ENCODE peak calls at places on chromosomes 6 and 20, in nine cellular contexts. Y, H, V, P, M, U, E, S and I are unnamed samples.
A peak's percentile ranks its signal among the peaks of the same experiment; 100 is the strongest.

GRCh38 chr6:136289579-136290405 is at the start of gene BCLAF1:
- DNase-seq in P (peak; percentile 100), H (peak; percentile 99), E (peak; percentile 99), U (peak; percentile 99), Y (peak; percentile 100), M (peak; percentile 100), V (peak; percentile 100), S (peak; percentile 100), I (peak; percentile 100)

GRCh38 chr20:290081-290831 is at the start of gene C20orf96:
- DNase-seq in U (peak; percentile 85), P (peak; percentile 98), H (peak; percentile 92), Y (peak; percentile 95), V (peak; percentile 97), S (peak; percentile 96), M (peak; percentile 96), E (peak; percentile 93), I (peak; percentile 96)

GRCh38 chr6:24486065-24486464 is 3.3 kb downstream of the GPLD1 start:
- DNase-seq in V (no peak), Y (no peak), M (no peak), E (no peak), H (no peak), U (no peak), P (no peak), S (no peak), I (no peak)

GRCh38 chr6:24340998-24341934 is 16.6 kb downstream of the DCDC2 start:
- DNase-seq in S (no peak), E (no peak), U (no peak), M (no peak), H (no peak), P (no peak), Y (no peak), V (no peak), I (no peak)

GRCh38 chr6:73942581-73942980 is 246.6 kb downstream of the CD109 start:
- DNase-seq in M (no peak), V (peak; percentile 9), H (peak; percentile 79), P (no peak), Y (no peak), U (no peak), E (no peak), S (no peak), I (no peak)

GRCh38 chr6:166998256-166999144 is 697 bp upstream of the CEP43 start:
- DNase-seq in U (peak; percentile 18), H (no peak), S (peak; percentile 22), E (peak; percentile 13), M (peak; percentile 38), P (peak; percentile 81), V (no peak), Y (peak; percentile 66), I (peak; percentile 70)

GRCh38 chr6:136235233-136235564 is 14.9 kb downstream of the MTFR2 start:
- DNase-seq in U (no peak), P (no peak), H (peak; percentile 91), E (no peak), Y (no peak), V (peak; percentile 62), M (no peak), S (no peak), I (no peak)

GRCh38 chr20:63967330-63968135 is 2.2 kb downstream of the ZNF512B start:
- DNase-seq in S (peak; percentile 8), H (no peak), V (no peak), Y (no peak), P (peak; percentile 74), M (peak; percentile 16), E (peak; percentile 6), U (no peak), I (peak; percentile 44)

GRCh38 chr20:21693322-21693721 is 12.1 kb upstream of the PAX1 start:
- DNase-seq in V (no peak), S (no peak), H (no peak), Y (no peak), E (no peak), M (no peak), P (no peak), U (no peak), I (no peak)

GRCh38 chr6:16723833-16724232 is 37.4 kb downstream of the ATXN1 start:
- DNase-seq in H (peak; percentile 96), M (no peak), S (no peak), P (no peak), U (no peak), V (peak; percentile 93), Y (no peak), E (no peak), I (no peak)

GRCh38 chr6:28215425-28215824 is 9.7 kb upstream of the ZSCAN9 start:
- DNase-seq in E (no peak), Y (no peak), S (peak; percentile 56), P (no peak), U (no peak), M (peak; percentile 74), V (peak; percentile 46), H (peak; percentile 7), I (peak; percentile 54)

GRCh38 chr20:62358728-62359490 is 8.2 kb downstream of the LAMA5 start:
- DNase-seq in Y (peak; percentile 81), E (no peak), H (no peak), U (no peak), M (no peak), V (no peak), P (peak; percentile 71), S (no peak), I (peak; percentile 26)

GRCh38 chr20:50843331-50844276 is 48.7 kb downstream of the BCAS4 start:
- DNase-seq in S (no peak), Y (no peak), H (no peak), M (no peak), E (no peak), P (no peak), V (no peak), U (no peak), I (no peak)

GRCh38 chr20:48260370-48260769 is 475.1 kb upstream of the SULF2 start:
- DNase-seq in P (no peak), Y (no peak), M (no peak), U (no peak), H (no peak), V (no peak), S (no peak), E (peak; percentile 64), I (no peak)

GRCh38 chr6:158642097-158642601 is 2.4 kb downstream of the DYNLT1 start:
- DNase-seq in H (peak; percentile 96), P (no peak), Y (peak; percentile 90), U (peak; percentile 8), S (no peak), M (peak; percentile 16), E (peak; percentile 46), V (peak; percentile 92), I (no peak)

GRCh38 chr20:50624351-50625016 is 66.9 kb downstream of the RIPOR3 start:
- DNase-seq in Y (no peak), H (no peak), P (peak; percentile 81), V (no peak), E (no peak), S (no peak), M (no peak), U (no peak), I (no peak)

GRCh38 chr6:164106345-164106769 is 691.8 kb downstream of the QKI start:
- DNase-seq in V (no peak), Y (no peak), M (no peak), P (no peak), H (no peak), E (peak; percentile 79), U (no peak), S (no peak), I (no peak)

GRCh38 chr6:164107297-164107995 is 692.9 kb downstream of the QKI start:
- DNase-seq in P (no peak), V (peak; percentile 9), Y (no peak), E (peak; percentile 71), M (no peak), S (no peak), U (no peak), H (no peak), I (no peak)

GRCh38 chr6:164108092-164108491 is 693.6 kb downstream of the QKI start:
- DNase-seq in P (no peak), V (no peak), H (no peak), Y (no peak), M (no peak), S (no peak), E (peak; percentile 38), U (no peak), I (no peak)

GRCh38 chr6:164109770-164110140 is 695.2 kb downstream of the QKI start:
- DNase-seq in S (no peak), Y (no peak), U (no peak), P (no peak), M (no peak), H (no peak), V (no peak), E (peak; percentile 66), I (no peak)

GRCh38 chr6:164108869-164109769 is 694.6 kb downstream of the QKI start:
- DNase-seq in Y (no peak), M (no peak), S (no peak), E (peak; percentile 91), V (peak; percentile 19), P (no peak), H (no peak), U (no peak), I (no peak)
- H3K4me3 ChIP-seq in Y (peak overlapping the region; percentile 6), M (no peak overlapping the region), S (no peak overlapping the region), E (no peak overlapping the region), V (no peak overlapping the region), P (no peak overlapping the region), H (no peak overlapping the region), U (no peak overlapping the region), I (no peak overlapping the region)

GRCh38 chr6:72622094-72622540 is 253 bp downstream of the KCNQ5 start:
- DNase-seq in V (no peak), S (peak; percentile 30), Y (peak; percentile 70), U (peak; percentile 58), P (peak; percentile 77), E (no peak), H (peak; percentile 24), M (peak; percentile 17), I (peak; percentile 38)
- TF ChIP-seq CTCF in V (peak; percentile 6), S (no peak), Y (peak; percentile 34), U (peak; percentile 15), P (peak; percentile 12), E (no peak), H (peak; percentile 22), M (no peak), I (no peak)

DNA sequence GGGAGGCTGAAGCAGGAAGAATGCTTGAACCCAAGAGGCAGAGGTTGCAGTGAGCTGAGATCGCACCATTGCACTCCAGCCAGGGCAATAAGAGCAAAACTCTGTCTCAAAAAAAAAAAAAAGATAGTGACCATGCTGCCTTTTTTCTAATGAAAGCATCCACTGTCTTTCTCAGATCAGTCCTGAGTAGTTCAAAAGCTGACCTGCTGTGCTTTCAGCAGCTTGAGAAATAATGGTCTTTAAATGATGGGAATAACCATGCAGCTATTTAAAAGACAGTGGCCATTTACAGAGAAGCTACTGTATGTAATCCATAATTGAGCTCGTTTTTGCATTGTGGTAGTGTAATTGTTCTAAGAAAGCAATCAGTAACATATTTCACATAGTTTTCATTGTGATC is 36.1 kb downstream of the DSTN start:
- DNase-seq in Y (no peak), U (no peak), V (no peak), H (no peak), M (no peak), E (no peak), P (no peak), S (no peak), I (no peak)
- H3K4me1 ChIP-seq in Y (peaks cover 88% of the 10 kb centered on the region), U (peaks cover 20% of the 10 kb centered on the region), V (no peaks in the 10 kb centered on the region), H (peaks cover 4% of the 10 kb centered on the region), M (peaks cover 29% of the 10 kb centered on the region), E (peaks cover 37% of the 10 kb centered on the region), P (peaks cover 51% of the 10 kb centered on the region), S (peaks cover 44% of the 10 kb centered on the region), I (peaks cover 45% of the 10 kb centered on the region)

DNA sequence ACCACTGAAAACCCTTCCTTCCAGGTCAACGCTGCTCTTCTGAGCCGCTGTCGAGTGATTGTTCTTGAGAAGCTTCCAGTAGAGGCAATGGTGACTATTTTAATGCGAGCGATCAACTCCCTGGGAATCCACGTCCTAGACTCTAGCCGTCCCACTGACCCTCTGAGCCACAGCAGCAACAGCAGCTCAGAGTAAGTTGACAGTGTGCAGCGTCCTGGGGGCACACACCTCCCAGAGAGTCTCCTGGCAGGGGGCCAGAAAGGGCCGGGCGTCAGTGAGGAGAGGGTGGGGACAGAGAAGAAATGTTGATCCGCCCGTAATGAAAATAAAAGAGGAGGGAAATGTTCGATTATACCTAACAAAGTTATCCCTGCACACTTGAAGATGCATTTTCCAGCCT is 5.0 kb downstream of the WRNIP1 start:
- DNase-seq in H (no peak), U (no peak), S (no peak), M (no peak), Y (no peak), E (peak; percentile 79), P (no peak), V (no peak), I (peak; percentile 47)
- H3K4me3 ChIP-seq in H (no peak overlapping the region), U (no peak overlapping the region), S (no peak overlapping the region), M (no peak overlapping the region), Y (peak overlapping the region; percentile 4), E (no peak overlapping the region), P (no peak overlapping the region), V (no peak overlapping the region), I (no peak overlapping the region)